ENCODE peak calls at places on chromosomes 5 and 9, in nine cellular contexts. One of them, this sample, is unnamed.

GRCh38 chr5:17305964-17306725 is 88.7 kb downstream of the BASP1 start:
- DNase-seq in kidney: peak
- DNase-seq in A549: peak
- DNase-seq in nephron progenitor cell: no peak
- DNase-seq in endothelial cell: no peak
- DNase-seq in CD8-positive, alpha-beta T cell: no peak
- DNase-seq in esophagus squamous epithelium: no peak
- DNase-seq in pancreas: peak
- DNase-seq in HFF-Myc: no peak
- DNase-seq in this sample: no peak

GRCh38 chr5:65480306-65480865 is 1.3 kb downstream of the ADAMTS6 start:
- DNase-seq in kidney: peak
- DNase-seq in A549: no peak
- DNase-seq in nephron progenitor cell: peak
- DNase-seq in endothelial cell: peak
- DNase-seq in CD8-positive, alpha-beta T cell: no peak
- DNase-seq in esophagus squamous epithelium: no peak
- DNase-seq in pancreas: peak
- DNase-seq in HFF-Myc: peak
- DNase-seq in this sample: no peak

GRCh38 chr5:119301210-119301609 is 54.6 kb upstream of the TNFAIP8 start:
- DNase-seq in kidney: no peak
- DNase-seq in A549: no peak
- DNase-seq in nephron progenitor cell: no peak
- DNase-seq in endothelial cell: no peak
- DNase-seq in CD8-positive, alpha-beta T cell: no peak
- DNase-seq in esophagus squamous epithelium: no peak
- DNase-seq in pancreas: no peak
- DNase-seq in HFF-Myc: no peak
- DNase-seq in this sample: no peak

GRCh38 chr9:73153793-73154227 is 2.1 kb downstream of the ANXA1 start:
- DNase-seq in kidney: no peak
- DNase-seq in A549: peak
- DNase-seq in nephron progenitor cell: no peak
- DNase-seq in endothelial cell: no peak
- DNase-seq in CD8-positive, alpha-beta T cell: no peak
- DNase-seq in esophagus squamous epithelium: no peak
- DNase-seq in pancreas: no peak
- DNase-seq in HFF-Myc: no peak
- DNase-seq in this sample: no peak

GRCh38 chr9:87282477-87282991 is 215.1 kb upstream of the DAPK1 start:
- DNase-seq in kidney: no peak
- DNase-seq in A549: no peak
- DNase-seq in nephron progenitor cell: no peak
- DNase-seq in endothelial cell: no peak
- DNase-seq in CD8-positive, alpha-beta T cell: no peak
- DNase-seq in esophagus squamous epithelium: no peak
- DNase-seq in pancreas: no peak
- DNase-seq in HFF-Myc: no peak
- DNase-seq in this sample: no peak

GRCh38 chr9:108675708-108676107 is 180.1 kb downstream of the ACTL7B start:
- DNase-seq in kidney: no peak
- DNase-seq in A549: no peak
- DNase-seq in nephron progenitor cell: no peak
- DNase-seq in endothelial cell: no peak
- DNase-seq in CD8-positive, alpha-beta T cell: no peak
- DNase-seq in esophagus squamous epithelium: no peak
- DNase-seq in pancreas: no peak
- DNase-seq in HFF-Myc: no peak
- DNase-seq in this sample: no peak

GRCh38 chr5:72835633-72836032 is 19.2 kb downstream of the TNPO1 start:
- DNase-seq in kidney: no peak
- DNase-seq in A549: no peak
- DNase-seq in nephron progenitor cell: no peak
- DNase-seq in endothelial cell: no peak
- DNase-seq in CD8-positive, alpha-beta T cell: no peak
- DNase-seq in esophagus squamous epithelium: no peak
- DNase-seq in pancreas: no peak
- DNase-seq in HFF-Myc: no peak
- DNase-seq in this sample: no peak

GRCh38 chr9:131674425-131675421 is 65.2 kb downstream of the RAPGEF1 start:
- DNase-seq in kidney: peak
- DNase-seq in A549: no peak
- DNase-seq in nephron progenitor cell: no peak
- DNase-seq in endothelial cell: no peak
- DNase-seq in CD8-positive, alpha-beta T cell: no peak
- DNase-seq in esophagus squamous epithelium: no peak
- DNase-seq in pancreas: no peak
- DNase-seq in HFF-Myc: no peak
- DNase-seq in this sample: no peak

GRCh38 chr5:167413503-167413902 is 877.9 kb upstream of the WWC1 start:
- DNase-seq in kidney: no peak
- DNase-seq in A549: no peak
- DNase-seq in nephron progenitor cell: no peak
- DNase-seq in endothelial cell: no peak
- DNase-seq in CD8-positive, alpha-beta T cell: no peak
- DNase-seq in esophagus squamous epithelium: no peak
- DNase-seq in pancreas: no peak
- DNase-seq in HFF-Myc: no peak
- DNase-seq in this sample: no peak

GRCh38 chr5:98519530-98519929 is 253.9 kb upstream of the RGMB start:
- DNase-seq in kidney: no peak
- DNase-seq in A549: no peak
- DNase-seq in nephron progenitor cell: no peak
- DNase-seq in endothelial cell: no peak
- DNase-seq in CD8-positive, alpha-beta T cell: no peak
- DNase-seq in esophagus squamous epithelium: no peak
- DNase-seq in pancreas: no peak
- DNase-seq in HFF-Myc: peak
- DNase-seq in this sample: no peak

GRCh38 chr9:109721021-109721420 is 59.0 kb upstream of the PALM2AKAP2 start:
- DNase-seq in kidney: no peak
- DNase-seq in A549: no peak
- DNase-seq in nephron progenitor cell: peak
- DNase-seq in endothelial cell: no peak
- DNase-seq in CD8-positive, alpha-beta T cell: no peak
- DNase-seq in esophagus squamous epithelium: no peak
- DNase-seq in pancreas: no peak
- DNase-seq in HFF-Myc: no peak
- DNase-seq in this sample: no peak

GRCh38 chr9:2502760-2503159 is 118.8 kb upstream of the VLDLR start:
- DNase-seq in kidney: no peak
- DNase-seq in A549: no peak
- DNase-seq in nephron progenitor cell: no peak
- DNase-seq in endothelial cell: no peak
- DNase-seq in CD8-positive, alpha-beta T cell: no peak
- DNase-seq in esophagus squamous epithelium: no peak
- DNase-seq in pancreas: no peak
- DNase-seq in HFF-Myc: no peak
- DNase-seq in this sample: no peak

GRCh38 chr5:1118738-1119137 is 6.9 kb upstream of the SLC12A7 start:
- DNase-seq in kidney: no peak
- DNase-seq in A549: no peak
- DNase-seq in nephron progenitor cell: no peak
- DNase-seq in endothelial cell: no peak
- DNase-seq in CD8-positive, alpha-beta T cell: no peak
- DNase-seq in esophagus squamous epithelium: no peak
- DNase-seq in pancreas: peak
- DNase-seq in HFF-Myc: no peak
- DNase-seq in this sample: no peak

GRCh38 chr5:146079695-146080361 is 25.5 kb downstream of the PLAC8L1 start:
- DNase-seq in kidney: no peak
- DNase-seq in A549: no peak
- DNase-seq in nephron progenitor cell: no peak
- DNase-seq in endothelial cell: no peak
- DNase-seq in CD8-positive, alpha-beta T cell: no peak
- DNase-seq in esophagus squamous epithelium: no peak
- DNase-seq in pancreas: no peak
- DNase-seq in HFF-Myc: no peak
- DNase-seq in this sample: no peak

GRCh38 chr5:172447646-172448365 is 6.5 kb downstream of the SH3PXD2B start:
- DNase-seq in kidney: no peak
- DNase-seq in A549: no peak
- DNase-seq in nephron progenitor cell: no peak
- DNase-seq in endothelial cell: no peak
- DNase-seq in CD8-positive, alpha-beta T cell: no peak
- DNase-seq in esophagus squamous epithelium: no peak
- DNase-seq in pancreas: no peak
- DNase-seq in HFF-Myc: no peak
- DNase-seq in this sample: no peak

GRCh38 chr5:86679529-86679928 is 61.8 kb downstream of the COX7C start:
- DNase-seq in kidney: no peak
- DNase-seq in A549: peak
- DNase-seq in nephron progenitor cell: peak
- DNase-seq in endothelial cell: no peak
- DNase-seq in CD8-positive, alpha-beta T cell: no peak
- DNase-seq in esophagus squamous epithelium: no peak
- DNase-seq in pancreas: peak
- DNase-seq in HFF-Myc: peak
- DNase-seq in this sample: no peak
- TF ChIP-seq CTCF in kidney: peak
- TF ChIP-seq CTCF in A549: peak
- TF ChIP-seq CTCF in nephron progenitor cell: peak
- TF ChIP-seq CTCF in endothelial cell: peak
- TF ChIP-seq CTCF in CD8-positive, alpha-beta T cell: peak
- TF ChIP-seq CTCF in esophagus squamous epithelium: no peak
- TF ChIP-seq CTCF in pancreas: no peak
- TF ChIP-seq CTCF in HFF-Myc: peak
- TF ChIP-seq CTCF in this sample: peak

DNA sequence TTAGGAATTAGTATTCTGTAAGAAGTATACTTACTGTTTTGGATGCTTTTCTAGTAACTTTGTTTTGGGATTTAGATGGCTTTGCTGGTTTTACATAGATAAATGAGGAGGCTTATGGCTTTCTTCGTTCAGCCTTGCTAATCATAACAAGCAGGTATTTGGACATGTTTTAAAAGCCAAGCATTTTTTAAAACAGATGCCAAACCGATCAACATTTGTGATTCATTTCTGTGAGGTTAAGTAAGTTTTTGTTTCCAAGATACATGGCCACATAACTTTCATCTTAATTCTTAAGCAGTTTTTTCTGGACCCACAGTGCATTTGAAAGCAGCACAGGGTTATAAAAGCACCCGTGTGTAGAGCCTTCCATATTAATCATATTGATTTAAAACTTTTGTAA is 21.7 kb downstream of the TARS1 start:
- DNase-seq in kidney: no peak
- DNase-seq in A549: no peak
- DNase-seq in nephron progenitor cell: no peak
- DNase-seq in endothelial cell: no peak
- DNase-seq in CD8-positive, alpha-beta T cell: no peak
- DNase-seq in esophagus squamous epithelium: no peak
- DNase-seq in pancreas: no peak
- DNase-seq in HFF-Myc: no peak
- DNase-seq in this sample: no peak
- TF ChIP-seq CTCF in kidney: no peak
- TF ChIP-seq CTCF in A549: no peak
- TF ChIP-seq CTCF in nephron progenitor cell: no peak
- TF ChIP-seq CTCF in endothelial cell: no peak
- TF ChIP-seq CTCF in CD8-positive, alpha-beta T cell: no peak
- TF ChIP-seq CTCF in esophagus squamous epithelium: no peak
- TF ChIP-seq CTCF in pancreas: no peak
- TF ChIP-seq CTCF in HFF-Myc: no peak
- TF ChIP-seq CTCF in this sample: no peak

GRCh38 chr9:134779640-134780039 is 101.0 kb upstream of the FCN2 start:
- DNase-seq in kidney: no peak
- DNase-seq in A549: no peak
- DNase-seq in nephron progenitor cell: no peak
- DNase-seq in endothelial cell: no peak
- DNase-seq in CD8-positive, alpha-beta T cell: no peak
- DNase-seq in esophagus squamous epithelium: no peak
- DNase-seq in pancreas: no peak
- DNase-seq in HFF-Myc: no peak
- DNase-seq in this sample: no peak

GRCh38 chr9:134776080-134776796 is 104.4 kb upstream of the FCN2 start:
- DNase-seq in kidney: no peak
- DNase-seq in A549: no peak
- DNase-seq in nephron progenitor cell: no peak
- DNase-seq in endothelial cell: no peak
- DNase-seq in CD8-positive, alpha-beta T cell: no peak
- DNase-seq in esophagus squamous epithelium: no peak
- DNase-seq in pancreas: no peak
- DNase-seq in HFF-Myc: no peak
- DNase-seq in this sample: no peak

GRCh38 chr9:134777153-134777552 is 103.5 kb upstream of the FCN2 start:
- DNase-seq in kidney: no peak
- DNase-seq in A549: no peak
- DNase-seq in nephron progenitor cell: no peak
- DNase-seq in endothelial cell: no peak
- DNase-seq in CD8-positive, alpha-beta T cell: no peak
- DNase-seq in esophagus squamous epithelium: no peak
- DNase-seq in pancreas: no peak
- DNase-seq in HFF-Myc: no peak
- DNase-seq in this sample: no peak

GRCh38 chr9:134778156-134778555 is 102.5 kb upstream of the FCN2 start:
- DNase-seq in kidney: no peak
- DNase-seq in A549: no peak
- DNase-seq in nephron progenitor cell: no peak
- DNase-seq in endothelial cell: no peak
- DNase-seq in CD8-positive, alpha-beta T cell: no peak
- DNase-seq in esophagus squamous epithelium: no peak
- DNase-seq in pancreas: no peak
- DNase-seq in HFF-Myc: no peak
- DNase-seq in this sample: no peak

DNA sequence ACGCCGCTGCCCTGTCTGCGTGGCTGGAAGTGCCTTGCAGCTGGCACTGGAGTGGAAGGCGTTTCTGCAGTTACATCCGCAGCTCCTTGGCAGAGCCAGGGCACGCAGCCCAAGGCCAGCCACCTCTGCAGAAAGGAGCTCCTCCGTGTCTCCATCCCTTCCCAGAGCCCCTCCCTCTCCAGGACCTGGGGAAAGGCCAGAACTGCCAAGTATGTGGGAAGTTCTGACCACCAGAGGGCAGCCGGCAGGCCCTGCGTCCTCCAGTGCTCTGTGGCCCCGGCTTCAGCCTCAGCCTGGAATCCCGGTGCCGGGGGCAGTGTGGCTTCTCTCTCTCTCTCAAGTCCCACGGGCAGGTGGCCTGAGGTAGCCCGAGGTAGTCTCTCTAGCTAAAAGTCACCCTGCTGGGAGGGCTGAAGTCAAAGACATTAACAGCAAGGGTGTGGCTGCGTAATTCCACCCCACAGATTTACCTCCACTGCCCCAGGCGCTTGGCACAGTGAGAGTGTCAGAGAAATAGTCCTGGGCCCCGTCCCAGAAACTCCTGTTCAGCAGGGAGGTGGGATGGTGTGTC is 101.7 kb upstream of the FCN2 start:
- DNase-seq in kidney: no peak
- DNase-seq in A549: peak
- DNase-seq in nephron progenitor cell: peak
- DNase-seq in endothelial cell: peak
- DNase-seq in CD8-positive, alpha-beta T cell: no peak
- DNase-seq in esophagus squamous epithelium: no peak
- DNase-seq in pancreas: peak
- DNase-seq in HFF-Myc: no peak
- DNase-seq in this sample: no peak
- TF ChIP-seq CTCF in kidney: peak
- TF ChIP-seq CTCF in A549: peak
- TF ChIP-seq CTCF in nephron progenitor cell: peak
- TF ChIP-seq CTCF in endothelial cell: peak
- TF ChIP-seq CTCF in CD8-positive, alpha-beta T cell: no peak
- TF ChIP-seq CTCF in esophagus squamous epithelium: no peak
- TF ChIP-seq CTCF in pancreas: peak
- TF ChIP-seq CTCF in HFF-Myc: peak
- TF ChIP-seq CTCF in this sample: peak

GRCh38 chr5:180595381-180596114 is 4.2 kb upstream of the SCGB3A1 start:
- DNase-seq in kidney: peak
- DNase-seq in A549: no peak
- DNase-seq in nephron progenitor cell: no peak
- DNase-seq in endothelial cell: no peak
- DNase-seq in CD8-positive, alpha-beta T cell: no peak
- DNase-seq in esophagus squamous epithelium: no peak
- DNase-seq in pancreas: peak
- DNase-seq in HFF-Myc: no peak
- DNase-seq in this sample: no peak
- TF ChIP-seq CTCF in kidney: no peak
- TF ChIP-seq CTCF in A549: no peak
- TF ChIP-seq CTCF in nephron progenitor cell: no peak
- TF ChIP-seq CTCF in endothelial cell: no peak
- TF ChIP-seq CTCF in CD8-positive, alpha-beta T cell: no peak
- TF ChIP-seq CTCF in esophagus squamous epithelium: no peak
- TF ChIP-seq CTCF in pancreas: no peak
- TF ChIP-seq CTCF in HFF-Myc: no peak
- TF ChIP-seq CTCF in this sample: no peak